ENCODE peak calls at places on chromosome 15, in four cellular contexts. Z is left ventricle myocardium inferior; Y is spleen; S is CD8-positive, alpha-beta T cell. D is an unnamed sample.

GRCh38 chr15:41411031-41411430 is 5.9 kb upstream of the RTF1 start:
- DNase-seq in Z (no peak), Y (no peak), S (no peak), D (no peak)

GRCh38 chr15:78216276-78217229 is 17.8 kb downstream of the ACSBG1 start:
- DNase-seq in Z (peak; percentile 79), Y (no peak), S (no peak), D (peak; percentile 89)

GRCh38 chr15:74340139-74340538 is 27.3 kb downstream of the CYP11A1 start:
- DNase-seq in Z (no peak), Y (peak; percentile 37), S (no peak), D (no peak)

GRCh38 chr15:33934896-33935295 is 33.4 kb upstream of the CHRM5 start:
- DNase-seq in Z (no peak), Y (no peak), S (no peak), D (no peak)

GRCh38 chr15:98071786-98072185 is 111.3 kb downstream of the ARRDC4 start:
- DNase-seq in Z (no peak), Y (no peak), S (no peak), D (no peak)

GRCh38 chr15:90665288-90666134 is 51.6 kb upstream of the BLM start:
- DNase-seq in Z (peak; percentile 72), Y (peak; percentile 90), S (peak; percentile 26), D (peak; percentile 81)

GRCh38 chr15:55632434-55632833 is 44.3 kb upstream of the PYGO1 start:
- DNase-seq in Z (no peak), Y (no peak), S (no peak), D (no peak)

GRCh38 chr15:62455441-62455921 is 290.4 kb upstream of the C2CD4B start:
- DNase-seq in Z (peak; percentile 73), Y (no peak), S (no peak), D (no peak)

GRCh38 chr15:73331501-73331900 is 37.3 kb downstream of the HCN4 start:
- DNase-seq in Z (no peak), Y (no peak), S (no peak), D (no peak)

GRCh38 chr15:41417812-41418211 is 917 bp downstream of the RTF1 start:
- DNase-seq in Z (no peak), Y (no peak), S (no peak), D (no peak)

GRCh38 chr15:50828610-50829206 is 63.2 kb upstream of the SPPL2A start:
- DNase-seq in Z (no peak), Y (no peak), S (no peak), D (no peak)

GRCh38 chr15:45180201-45180600 is 7.6 kb downstream of the SHF start:
- DNase-seq in Z (no peak), Y (peak; percentile 73), S (no peak), D (no peak)

GRCh38 chr15:49678655-49679054 is 57.8 kb downstream of the DTWD1 start:
- DNase-seq in Z (no peak), Y (no peak), S (no peak), D (no peak)

GRCh38 chr15:49674370-49674769 is 53.5 kb downstream of the DTWD1 start:
- DNase-seq in Z (no peak), Y (no peak), S (no peak), D (no peak)

GRCh38 chr15:49669288-49669687 is 48.4 kb downstream of the DTWD1 start:
- DNase-seq in Z (no peak), Y (no peak), S (no peak), D (no peak)

GRCh38 chr15:49673861-49674260 is 53.0 kb downstream of the DTWD1 start:
- DNase-seq in Z (no peak), Y (no peak), S (no peak), D (no peak)

GRCh38 chr15:49675051-49675450 is 54.2 kb downstream of the DTWD1 start:
- DNase-seq in Z (no peak), Y (no peak), S (no peak), D (no peak)
- TF ChIP-seq CTCF in Z (no peak), Y (no peak), S (no peak), D (no peak)

DNA sequence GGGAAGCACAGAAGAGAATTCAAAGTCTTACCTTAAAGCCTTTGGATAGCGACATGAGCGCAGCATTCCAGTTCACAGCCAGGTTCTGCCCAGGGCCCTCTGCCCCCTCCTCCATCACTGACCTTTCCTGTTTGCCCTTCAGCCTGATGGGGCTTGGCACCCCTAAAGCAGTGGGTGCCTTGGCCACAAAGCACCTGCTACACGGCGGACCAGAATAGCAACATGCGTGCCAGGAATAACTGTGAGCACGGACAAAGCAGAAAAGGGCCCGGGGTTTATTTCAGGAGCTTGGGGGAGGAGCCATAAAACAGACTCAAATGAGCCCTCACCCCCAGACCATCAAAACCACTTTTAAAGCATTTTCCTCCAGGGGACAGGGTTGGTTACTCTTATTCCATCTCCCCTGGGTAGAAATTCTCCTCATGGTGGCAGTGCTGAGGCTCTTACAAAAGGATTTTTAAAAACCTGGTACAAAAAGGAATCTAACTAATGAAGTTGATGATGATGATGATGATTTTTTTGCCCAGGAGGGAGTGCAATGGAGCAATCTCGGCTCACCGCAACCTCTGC is 135.4 kb downstream of the KLF13 start:
- DNase-seq in Z (no peak), Y (peak; percentile 40), S (no peak), D (no peak)
- TF ChIP-seq CTCF in Z (no peak), Y (no peak), S (no peak), D (no peak)

GRCh38 chr15:99359760-99360159 is 108.5 kb downstream of the LRRC28 start:
- DNase-seq in Z (no peak), Y (no peak), S (no peak), D (no peak)
- TF ChIP-seq CTCF in Z (no peak), Y (no peak), S (no peak), D (no peak)

GRCh38 chr15:48250640-48251076 is 44.6 kb downstream of the SLC12A1 start:
- DNase-seq in Z (no peak), Y (no peak), S (no peak), D (no peak)
- TF ChIP-seq CTCF in Z (peak; percentile 63), Y (peak; percentile 58), S (peak; percentile 29), D (peak; percentile 49)

GRCh38 chr15:32029409-32029861 is 880 bp upstream of the CHRNA7 start:
- DNase-seq in Z (no peak), Y (peak; percentile 71), S (no peak), D (peak; percentile 32)
- TF ChIP-seq CTCF in Z (peak; percentile 45), Y (no peak), S (no peak), D (no peak)

GRCh38 chr15:93486407-93487117 is 397.6 kb upstream of the RGMA start:
- DNase-seq in Z (no peak), Y (no peak), S (no peak), D (no peak)

GRCh38 chr15:93485438-93485837 is 396.4 kb upstream of the RGMA start:
- DNase-seq in Z (peak; percentile 33), Y (no peak), S (no peak), D (no peak)

GRCh38 chr15:93488157-93488803 is 399.3 kb upstream of the RGMA start:
- DNase-seq in Z (no peak), Y (no peak), S (no peak), D (no peak)

GRCh38 chr15:93483923-93484322 is 394.9 kb upstream of the RGMA start:
- DNase-seq in Z (no peak), Y (no peak), S (no peak), D (no peak)

DNA sequence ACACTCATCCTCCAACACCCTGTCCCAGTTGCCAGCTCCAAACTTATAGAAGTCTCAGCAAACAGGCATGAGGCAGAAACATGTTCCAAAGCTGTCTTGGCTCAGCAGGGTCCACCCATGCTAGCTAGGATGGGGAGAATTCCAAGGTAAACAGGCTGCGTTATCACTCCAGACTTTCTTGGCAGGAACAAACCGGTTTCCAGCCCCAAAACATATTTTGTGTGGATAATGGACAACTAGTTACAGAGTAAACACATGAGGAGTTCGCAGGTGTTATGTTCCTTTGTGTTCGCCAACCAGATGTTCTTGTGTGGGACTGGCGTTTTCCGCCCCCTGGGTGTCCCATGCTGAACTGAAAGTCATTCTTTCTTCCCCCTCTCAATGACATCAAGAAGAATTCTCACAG is 396.9 kb upstream of the RGMA start:
- DNase-seq in Z (peak; percentile 68), Y (no peak), S (no peak), D (no peak)
- TF ChIP-seq CTCF in Z (peak; percentile 53), Y (no peak), S (no peak), D (no peak)